ENCODE peak calls at places on chromosomes 12 and 14, in four cellular contexts. One of them, this sample, is unnamed.

GRCh38 chr12:82524636-82525035 is 162.1 kb upstream of the TMTC2 start:
- DNase-seq in A172: no peak
- DNase-seq in WTC11: no peak
- DNase-seq in AG09309: no peak
- DNase-seq in this sample: no peak

GRCh38 chr14:33938131-33938949 is 12.5 kb downstream of the EGLN3 start:
- DNase-seq in A172: no peak
- DNase-seq in WTC11: peak
- DNase-seq in AG09309: no peak
- DNase-seq in this sample: peak

GRCh38 chr12:29148958-29149690 is at the start of gene FAR2:
- DNase-seq in A172: peak
- DNase-seq in WTC11: peak
- DNase-seq in AG09309: no peak
- DNase-seq in this sample: peak

GRCh38 chr14:24880689-24881088 is 169.3 kb downstream of the STXBP6 start:
- DNase-seq in A172: no peak
- DNase-seq in WTC11: no peak
- DNase-seq in AG09309: no peak
- DNase-seq in this sample: no peak

GRCh38 chr14:68690106-68690960 is 102.5 kb downstream of the ZFP36L1 start:
- DNase-seq in A172: no peak
- DNase-seq in WTC11: no peak
- DNase-seq in AG09309: no peak
- DNase-seq in this sample: no peak

GRCh38 chr12:76866726-76867125 is 12.1 kb downstream of the CSRP2 start:
- DNase-seq in A172: no peak
- DNase-seq in WTC11: no peak
- DNase-seq in AG09309: peak
- DNase-seq in this sample: no peak

GRCh38 chr12:78797201-78797931 is 67.2 kb upstream of the SYT1 start:
- DNase-seq in A172: no peak
- DNase-seq in WTC11: no peak
- DNase-seq in AG09309: no peak
- DNase-seq in this sample: no peak

GRCh38 chr14:77062261-77062660 is 33.8 kb upstream of the IRF2BPL start:
- DNase-seq in A172: no peak
- DNase-seq in WTC11: no peak
- DNase-seq in AG09309: no peak
- DNase-seq in this sample: no peak

GRCh38 chr12:52214421-52214802 is 18.6 kb upstream of the KRT7 start:
- DNase-seq in A172: no peak
- DNase-seq in WTC11: peak
- DNase-seq in AG09309: no peak
- DNase-seq in this sample: no peak